ENCODE peak calls at places on chromosomes 5 and 9, in eight cellular contexts. S is nephron progenitor cell, I is bronchial epithelial cell, O is psoas muscle, U is AG09309, G is heart right ventricle, D is cardiac fibroblast, X is lung. H is an unnamed sample.

GRCh38 chr5:3660630-3661029 is 65.0 kb downstream of the IRX1 start:
- DNase-seq in S (no peak), I (no peak), O (no peak), U (no peak), G (no peak), D (no peak), X (no peak), H (no peak)

GRCh38 chr9:81535542-81536241 is 153.7 kb downstream of the TLE1 start:
- DNase-seq in S (no peak), I (peak), O (no peak), U (no peak), G (no peak), D (peak), X (no peak), H (peak)

GRCh38 chr5:89904442-89904841 is 505.1 kb downstream of the CETN3 start:
- DNase-seq in S (no peak), I (peak), O (no peak), U (no peak), G (no peak), D (peak), X (no peak), H (no peak)

GRCh38 chr9:101269596-101270324 is 115.0 kb downstream of the BAAT start:
- DNase-seq in S (no peak), I (no peak), O (no peak), U (no peak), G (no peak), D (no peak), X (no peak), H (no peak)

GRCh38 chr9:118029425-118029824 is 325.2 kb downstream of the TLR4 start:
- DNase-seq in S (no peak), I (peak), O (no peak), U (no peak), G (no peak), D (no peak), X (no peak), H (no peak)

GRCh38 chr9:94867842-94868312 is 141.4 kb downstream of the AOPEP start:
- DNase-seq in S (no peak), I (peak), O (no peak), U (peak), G (no peak), D (peak), X (no peak), H (peak)

GRCh38 chr5:7878381-7878873 is 9.5 kb downstream of the MTRR start:
- DNase-seq in S (no peak), I (peak), O (no peak), U (peak), G (no peak), D (peak), X (no peak), H (peak)

GRCh38 chr5:154701181-154701580 is 54.0 kb upstream of the LARP1 start:
- DNase-seq in S (no peak), I (no peak), O (no peak), U (no peak), G (no peak), D (no peak), X (no peak), H (no peak)

GRCh38 chr5:179301796-179302195 is 43.5 kb downstream of the ADAMTS2 start:
- DNase-seq in S (no peak), I (no peak), O (no peak), U (no peak), G (peak), D (no peak), X (no peak), H (no peak)

GRCh38 chr9:98330831-98331230 is 75.4 kb upstream of the TBC1D2 start:
- DNase-seq in S (no peak), I (no peak), O (no peak), U (peak), G (no peak), D (peak), X (no peak), H (no peak)

GRCh38 chr5:120055858-120056257 is 408.2 kb upstream of the PRR16 start:
- DNase-seq in S (no peak), I (peak), O (no peak), U (peak), G (no peak), D (peak), X (no peak), H (peak)

GRCh38 chr5:67699560-67699959 is 503.0 kb upstream of the CD180 start:
- DNase-seq in S (no peak), I (no peak), O (no peak), U (no peak), G (no peak), D (no peak), X (no peak), H (no peak)

GRCh38 chr5:130545291-130545690 is 619.8 kb downstream of the HINT1 start:
- DNase-seq in S (no peak), I (peak), O (no peak), U (no peak), G (no peak), D (no peak), X (no peak), H (no peak)

GRCh38 chr5:14420136-14420808 is 161.3 kb upstream of the OTULINL start:
- DNase-seq in S (no peak), I (peak), O (no peak), U (no peak), G (no peak), D (peak), X (no peak), H (no peak)

GRCh38 chr5:125348221-125348692 is 601.8 kb upstream of the ZNF608 start:
- DNase-seq in S (peak), I (no peak), O (peak), U (no peak), G (peak), D (peak), X (no peak), H (no peak)

GRCh38 chr9:34049630-34050384 is 1.1 kb upstream of the UBAP2 start:
- DNase-seq in S (no peak), I (no peak), O (no peak), U (no peak), G (no peak), D (no peak), X (no peak), H (peak)

GRCh38 chr5:51227963-51228515 is 155.2 kb upstream of the ISL1 start:
- DNase-seq in S (no peak), I (no peak), O (no peak), U (no peak), G (no peak), D (no peak), X (no peak), H (no peak)

GRCh38 chr5:134458676-134459403 is 47.2 kb upstream of the CDKN2AIPNL start:
- DNase-seq in S (no peak), I (no peak), O (peak), U (no peak), G (no peak), D (no peak), X (no peak), H (no peak)

GRCh38 chr5:82277613-82277986 is 554 bp downstream of the RPS23 start:
- DNase-seq in S (no peak), I (no peak), O (no peak), U (no peak), G (no peak), D (peak), X (no peak), H (no peak)

GRCh38 chr9:134937566-134938345 is 20.0 kb upstream of the FCN1 start:
- DNase-seq in S (peak), I (no peak), O (no peak), U (no peak), G (no peak), D (no peak), X (no peak), H (no peak)

GRCh38 chr5:107248065-107248695 is 422.6 kb downstream of the EFNA5 start:
- DNase-seq in S (peak), I (peak), O (peak), U (no peak), G (peak), D (peak), X (peak), H (peak)

GRCh38 chr9:114590328-114590727 is 2.8 kb downstream of the ATP6V1G1 start:
- DNase-seq in S (no peak), I (no peak), O (no peak), U (no peak), G (no peak), D (no peak), X (no peak), H (no peak)

GRCh38 chr9:115032300-115032699 is 85.7 kb downstream of the TNC start:
- DNase-seq in S (no peak), I (no peak), O (no peak), U (no peak), G (no peak), D (no peak), X (no peak), H (no peak)

GRCh38 chr9:126334626-126335621 is 8.3 kb downstream of the MVB12B start:
- DNase-seq in S (no peak), I (peak), O (peak), U (no peak), G (no peak), D (peak), X (no peak), H (no peak)

GRCh38 chr5:180352116-180352975 is 790 bp downstream of the GFPT2 start:
- DNase-seq in S (peak), I (no peak), O (peak), U (no peak), G (peak), D (peak), X (no peak), H (no peak)

GRCh38 chr5:37370864-37371726 is at the start of gene NUP155:
- DNase-seq in S (peak), I (peak), O (peak), U (peak), G (peak), D (peak), X (peak), H (peak)
- TF ChIP-seq CTCF in S (no peak), I (no peak), O (no peak), U (no peak), G (no peak), D (no peak), X (no peak), H (no peak)

GRCh38 chr5:141326088-141326854 is 4.0 kb upstream of the PCDHGA1 start:
- DNase-seq in S (peak), I (peak), O (peak), U (peak), G (peak), D (peak), X (no peak), H (peak)
- TF ChIP-seq CTCF in S (peak), I (peak), O (peak), U (peak), G (peak), D (peak), X (peak), H (no peak)

DNA sequence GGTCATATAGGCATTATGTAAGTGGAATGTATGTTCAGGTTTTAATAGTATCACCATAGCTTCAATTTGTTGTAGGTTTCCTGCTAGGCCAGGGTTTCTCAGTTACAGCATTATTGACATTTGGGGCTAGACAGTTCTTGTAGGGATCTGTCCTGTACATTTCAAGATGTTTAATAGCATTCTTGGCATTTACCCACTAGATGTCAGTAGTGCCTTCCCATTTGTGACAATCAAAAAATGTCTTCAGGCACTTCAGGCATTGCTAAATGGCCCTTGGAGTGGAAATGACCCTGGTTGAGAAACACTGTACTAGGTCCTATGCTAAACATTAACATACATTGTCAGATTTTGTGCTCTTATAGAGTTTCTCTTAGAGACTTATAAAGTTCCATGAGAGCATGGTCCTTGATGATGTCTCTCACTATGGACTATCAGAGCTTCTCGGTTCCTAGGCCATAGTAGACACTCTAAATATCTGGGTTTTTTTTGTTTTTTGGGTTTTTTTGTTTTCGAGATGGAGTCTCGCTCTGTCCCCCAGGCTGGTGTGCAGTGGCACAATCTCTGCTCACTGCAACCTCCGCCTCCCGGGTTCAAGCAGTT is 1.4 kb downstream of the KIF20A start:
- DNase-seq in S (no peak), I (peak), O (no peak), U (peak), G (no peak), D (peak), X (no peak), H (peak)
- TF ChIP-seq CTCF in S (peak), I (peak), O (no peak), U (peak), G (peak), D (peak), X (peak), H (peak)

DNA sequence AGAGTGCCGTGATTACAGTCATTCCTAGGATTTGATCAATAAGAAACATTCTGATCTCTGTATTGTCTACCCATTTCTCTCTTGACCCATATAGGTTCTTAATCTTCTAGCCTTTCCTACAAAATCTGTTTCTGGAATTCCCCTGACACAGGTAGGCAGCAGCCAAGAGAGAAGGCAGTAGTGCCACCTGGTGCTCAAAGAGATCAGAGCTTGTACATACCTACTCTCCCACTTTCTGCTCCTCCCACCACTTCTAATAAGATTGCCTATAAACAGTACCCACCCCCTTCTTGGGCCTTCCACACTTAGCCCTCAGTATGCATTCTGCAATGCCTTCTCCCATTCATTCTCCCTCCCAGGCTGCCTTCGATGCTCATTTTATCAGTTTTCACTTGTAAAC is 117.4 kb upstream of the RORB start:
- DNase-seq in S (peak), I (peak), O (no peak), U (no peak), G (no peak), D (no peak), X (no peak), H (peak)
- TF ChIP-seq CTCF in S (peak), I (peak), O (no peak), U (no peak), G (no peak), D (no peak), X (no peak), H (peak)

GRCh38 chr5:151048526-151048925 is 28.1 kb downstream of the GPX3 start:
- DNase-seq in S (no peak), I (no peak), O (peak), U (no peak), G (no peak), D (peak), X (no peak), H (peak)
- TF ChIP-seq CTCF in S (no peak), I (peak), O (peak), U (peak), G (peak), D (peak), X (no peak), H (peak)

GRCh38 chr5:160188151-160188967 is 40.9 kb upstream of the FABP6 start:
- DNase-seq in S (peak), I (peak), O (peak), U (peak), G (peak), D (peak), X (peak), H (no peak)
- TF ChIP-seq CTCF in S (no peak), I (peak), O (no peak), U (no peak), G (peak), D (no peak), X (no peak), H (no peak)

DNA sequence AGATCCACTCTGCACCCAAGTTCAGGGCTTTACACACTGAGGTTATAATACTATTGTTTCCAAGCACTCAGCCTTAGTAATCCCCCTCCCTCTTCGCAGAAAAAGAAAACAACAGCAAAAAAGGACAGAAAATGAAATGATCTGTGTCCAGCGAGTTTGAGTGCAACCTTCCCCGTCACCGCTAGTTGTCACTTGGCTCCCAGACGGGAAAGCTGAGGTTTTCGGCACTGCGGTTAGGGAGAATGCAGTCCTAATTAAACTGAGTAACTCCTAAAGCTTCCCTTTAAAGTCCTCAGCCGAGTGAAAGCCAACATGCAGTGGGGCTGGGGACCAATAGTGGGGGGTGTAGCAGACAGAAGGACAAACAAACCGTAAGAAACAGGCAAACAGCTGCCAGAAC is 786 bp downstream of the GLRA1 start:
- DNase-seq in S (peak), I (peak), O (no peak), U (no peak), G (no peak), D (peak), X (no peak), H (peak)
- TF ChIP-seq CTCF in S (peak), I (peak), O (no peak), U (peak), G (no peak), D (peak), X (no peak), H (peak)

DNA sequence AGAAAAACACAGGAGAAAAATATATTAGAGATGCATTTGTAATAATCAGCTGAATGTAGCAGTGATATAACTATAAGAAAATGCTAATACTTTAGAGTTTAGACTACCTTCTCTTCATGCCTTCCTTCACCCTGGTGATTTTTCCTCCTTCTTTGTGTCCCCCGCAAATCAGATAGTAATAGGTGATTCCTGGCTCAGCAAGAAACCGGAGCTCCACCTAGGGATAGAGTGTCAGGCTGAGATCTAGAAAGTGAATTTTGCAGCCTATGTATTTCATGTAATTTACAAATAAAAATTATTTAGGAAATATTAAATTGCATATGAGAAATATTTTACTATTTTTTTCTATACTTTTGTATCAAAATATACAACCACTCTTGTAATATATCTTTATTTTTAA is 109.8 kb upstream of the ST8SIA4 start:
- DNase-seq in S (no peak), I (no peak), O (no peak), U (no peak), G (no peak), D (peak), X (no peak), H (no peak)
- TF ChIP-seq CTCF in S (no peak), I (no peak), O (no peak), U (no peak), G (peak), D (no peak), X (no peak), H (no peak)

GRCh38 chr5:128850049-128850448 is 115.2 kb upstream of the SLC27A6 start:
- DNase-seq in S (no peak), I (no peak), O (no peak), U (no peak), G (no peak), D (no peak), X (no peak), H (no peak)

GRCh38 chr5:128842241-128842640 is 123.0 kb upstream of the SLC27A6 start:
- DNase-seq in S (no peak), I (no peak), O (no peak), U (no peak), G (no peak), D (peak), X (no peak), H (peak)

GRCh38 chr5:128838631-128839030 is 126.7 kb upstream of the SLC27A6 start:
- DNase-seq in S (no peak), I (no peak), O (no peak), U (no peak), G (no peak), D (no peak), X (no peak), H (no peak)

DNA sequence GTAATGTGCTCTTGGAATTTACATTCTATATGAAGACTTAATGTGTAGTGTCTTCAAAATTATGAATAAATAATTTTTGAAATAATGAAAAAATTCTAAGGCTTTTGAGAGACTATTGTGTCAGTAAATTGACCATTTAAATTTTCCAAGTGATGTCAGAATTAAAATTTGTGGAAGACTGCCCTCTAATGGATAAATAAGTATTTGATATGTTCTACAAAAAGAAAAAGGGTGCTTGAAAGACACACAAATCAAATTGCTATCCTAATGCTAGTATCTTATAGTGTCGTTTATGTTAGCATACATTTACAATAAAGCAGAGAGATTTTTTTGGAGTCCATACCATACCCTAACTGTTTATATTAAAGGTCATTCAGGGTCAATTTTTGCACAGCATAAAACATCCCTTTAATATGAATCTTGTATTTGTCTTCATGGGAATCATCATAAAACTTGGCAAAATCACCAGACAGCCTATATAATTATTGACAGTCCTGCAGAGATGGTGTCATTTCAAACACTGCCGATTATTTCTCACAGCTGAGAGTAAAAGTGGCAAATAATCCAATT is 120.8 kb upstream of the SLC27A6 start:
- DNase-seq in S (no peak), I (peak), O (no peak), U (no peak), G (no peak), D (peak), X (no peak), H (peak)
- TF ChIP-seq CTCF in S (peak), I (peak), O (peak), U (no peak), G (peak), D (peak), X (no peak), H (peak)

DNA sequence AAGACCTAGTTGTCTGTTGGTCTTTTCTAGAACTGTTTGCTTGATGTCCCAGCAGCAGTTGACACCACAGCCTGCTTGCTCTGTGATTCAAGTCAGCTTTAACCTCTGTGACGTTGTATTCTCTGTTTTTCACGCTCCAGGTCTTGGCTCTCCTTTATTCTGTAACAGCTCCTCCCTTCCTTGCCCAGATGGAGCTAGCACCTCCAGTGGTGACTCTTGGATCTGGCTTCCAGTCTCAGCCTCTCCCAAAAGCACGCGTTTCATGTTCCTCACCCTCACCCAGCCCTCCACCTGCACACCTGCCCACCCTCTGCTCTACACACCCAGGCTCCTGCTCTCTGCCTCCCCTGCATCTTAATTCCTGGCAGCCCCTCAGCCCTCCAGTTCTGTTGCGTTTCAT is 50.6 kb downstream of the DMRT1 start:
- DNase-seq in S (no peak), I (no peak), O (no peak), U (no peak), G (no peak), D (no peak), X (no peak), H (no peak)
- TF ChIP-seq CTCF in S (no peak), I (peak), O (no peak), U (no peak), G (no peak), D (no peak), X (no peak), H (no peak)